ENCODE peak calls at places on chromosomes 16 and 17, in seven cellular contexts. B is cerebellum, P is NCI-H1092 treated with DMSO at 0.1 percent for 48 hours, X is left ventricle myocardium inferior, O is IMR-90, G is astrocyte of the cerebellum, T is PC-9. W is an unnamed sample.

GRCh38 chr17:56653877-56654276 is 60.4 kb downstream of the NOG start:
- DNase-seq in B (no peak), P (peak), X (no peak), O (peak), G (peak), T (peak), W (peak)

GRCh38 chr17:80105762-80106161 is 4.4 kb downstream of the GAA start:
- DNase-seq in B (no peak), P (peak), X (no peak), O (peak), G (peak), T (no peak), W (no peak)

GRCh38 chr16:11215935-11216556 is 40.0 kb downstream of the SOCS1 start:
- DNase-seq in B (no peak), P (no peak), X (no peak), O (no peak), G (no peak), T (no peak), W (no peak)

GRCh38 chr17:78852709-78853111 is 12.1 kb upstream of the USP36 start:
- DNase-seq in B (no peak), P (no peak), X (no peak), O (peak), G (no peak), T (no peak), W (no peak)

GRCh38 chr17:8124350-8125195 is 667 bp upstream of the HES7 start:
- DNase-seq in B (peak), P (no peak), X (no peak), O (peak), G (no peak), T (peak), W (peak)

GRCh38 chr16:19329932-19330331 is 44.4 kb downstream of the CLEC19A start:
- DNase-seq in B (no peak), P (no peak), X (no peak), O (no peak), G (no peak), T (peak), W (no peak)

GRCh38 chr17:78997881-78998280 is 11.7 kb downstream of the CANT1 start:
- DNase-seq in B (no peak), P (no peak), X (no peak), O (no peak), G (no peak), T (no peak), W (no peak)

GRCh38 chr16:52569296-52569695 is 22.4 kb upstream of the TOX3 start:
- DNase-seq in B (no peak), P (peak), X (no peak), O (no peak), G (no peak), T (no peak), W (no peak)

GRCh38 chr17:20925954-20926353 is 116.9 kb downstream of the USP22 start:
- DNase-seq in B (no peak), P (no peak), X (no peak), O (no peak), G (no peak), T (no peak), W (no peak)

GRCh38 chr17:33183487-33184026 is 109.5 kb downstream of the ASIC2 start:
- DNase-seq in B (no peak), P (no peak), X (no peak), O (no peak), G (no peak), T (no peak), W (no peak)

GRCh38 chr17:17361543-17362511 is 58.7 kb downstream of the NT5M start:
- DNase-seq in B (no peak), P (no peak), X (peak), O (no peak), G (no peak), T (no peak), W (no peak)

GRCh38 chr17:82215095-82215971 is 2.7 kb upstream of the CCDC57 start:
- DNase-seq in B (no peak), P (no peak), X (no peak), O (no peak), G (no peak), T (no peak), W (no peak)

GRCh38 chr16:86083382-86084002 is 184.5 kb downstream of the IRF8 start:
- DNase-seq in B (no peak), P (no peak), X (no peak), O (no peak), G (no peak), T (no peak), W (no peak)

GRCh38 chr16:54287758-54288591 is 1.4 kb upstream of the IRX3 start:
- DNase-seq in B (no peak), P (no peak), X (peak), O (no peak), G (no peak), T (peak), W (no peak)

GRCh38 chr17:72863511-72864175 is 228.8 kb downstream of the SLC39A11 start:
- DNase-seq in B (no peak), P (no peak), X (no peak), O (no peak), G (no peak), T (no peak), W (no peak)

GRCh38 chr17:57524790-57525543 is 220.1 kb downstream of the CCDC182 start:
- DNase-seq in B (no peak), P (no peak), X (no peak), O (no peak), G (no peak), T (no peak), W (no peak)

GRCh38 chr16:87851141-87851587 is 18.1 kb downstream of the SLC7A5 start:
- DNase-seq in B (no peak), P (no peak), X (no peak), O (no peak), G (no peak), T (no peak), W (no peak)

GRCh38 chr16:81738831-81739496 is 40.1 kb upstream of the PLCG2 start:
- DNase-seq in B (no peak), P (no peak), X (peak), O (no peak), G (no peak), T (no peak), W (no peak)

GRCh38 chr17:8060274-8060673 is 21.4 kb downstream of the ALOX15B start:
- DNase-seq in B (peak), P (peak), X (no peak), O (peak), G (peak), T (peak), W (peak)

GRCh38 chr17:16975744-16976625 is 4.1 kb upstream of the TNFRSF13B start:
- DNase-seq in B (no peak), P (no peak), X (no peak), O (no peak), G (no peak), T (no peak), W (no peak)

GRCh38 chr16:17343028-17343427 is 127.7 kb downstream of the XYLT1 start:
- DNase-seq in B (no peak), P (no peak), X (no peak), O (no peak), G (no peak), T (no peak), W (no peak)

GRCh38 chr17:82330322-82331239 is 3.0 kb downstream of the SECTM1 start:
- DNase-seq in B (no peak), P (peak), X (no peak), O (peak), G (no peak), T (peak), W (no peak)

GRCh38 chr17:9768381-9768934 is 22.9 kb downstream of the DHRS7C start:
- DNase-seq in B (peak), P (peak), X (no peak), O (peak), G (peak), T (peak), W (peak)

GRCh38 chr16:66399031-66399430 is 28.1 kb upstream of the BEAN1 start:
- DNase-seq in B (no peak), P (no peak), X (no peak), O (peak), G (no peak), T (no peak), W (no peak)

GRCh38 chr16:26396511-26397235 is 670.1 kb upstream of the C16orf82 start:
- DNase-seq in B (no peak), P (no peak), X (no peak), O (no peak), G (no peak), T (no peak), W (no peak)

GRCh38 chr17:82892869-82893565 is 53.2 kb upstream of the ZNF750 start:
- DNase-seq in B (peak), P (no peak), X (peak), O (peak), G (no peak), T (no peak), W (peak)

GRCh38 chr17:61338000-61338864 is 61.4 kb upstream of the TBX2 start:
- DNase-seq in B (no peak), P (no peak), X (no peak), O (peak), G (peak), T (peak), W (no peak)

GRCh38 chr17:78839173-78839761 is 1.3 kb downstream of the USP36 start:
- DNase-seq in B (no peak), P (no peak), X (no peak), O (peak), G (no peak), T (no peak), W (no peak)

GRCh38 chr17:43170140-43170765 is 761 bp upstream of the NBR1 start:
- DNase-seq in B (peak), P (peak), X (peak), O (peak), G (peak), T (peak), W (peak)